ENCODE peak calls at places on chromosomes 4 and X, in nine cellular contexts. One of them, this sample, is unnamed.

GRCh38 chrX:116384406-116384805 is 52.0 kb upstream of the SLC6A14 start:
- DNase-seq in fibroblast of villous mesenchyme: peak; percentile 2
- DNase-seq in WERI-Rb-1: no peak
- DNase-seq in adrenal gland: no peak
- DNase-seq in fibroblast of the aortic adventitia: peak; percentile 76
- DNase-seq in AG04449: no peak
- DNase-seq in astrocyte of the spinal cord: no peak
- DNase-seq in CD8-positive, alpha-beta T cell: no peak
- DNase-seq in PC-9: no peak
- DNase-seq in this sample: no peak

GRCh38 chrX:1657367-1658082 is 42.7 kb downstream of the ASMT start:
- DNase-seq in adrenal gland: peak; percentile 73
- DNase-seq in fibroblast of villous mesenchyme: peak; percentile 67
- DNase-seq in WERI-Rb-1: peak; percentile 95
- DNase-seq in PC-9: no peak
- DNase-seq in CD8-positive, alpha-beta T cell: peak; percentile 53
- DNase-seq in fibroblast of the aortic adventitia: peak; percentile 16
- DNase-seq in astrocyte of the spinal cord: peak; percentile 42
- DNase-seq in AG04449: no peak
- DNase-seq in this sample: no peak

GRCh38 chr4:113260671-113261070 is 211.2 kb downstream of the ANK2 start:
- DNase-seq in fibroblast of villous mesenchyme: peak; percentile 14
- DNase-seq in astrocyte of the spinal cord: no peak
- DNase-seq in fibroblast of the aortic adventitia: no peak
- DNase-seq in AG04449: no peak
- DNase-seq in PC-9: no peak
- DNase-seq in WERI-Rb-1: no peak
- DNase-seq in adrenal gland: no peak
- DNase-seq in CD8-positive, alpha-beta T cell: no peak
- DNase-seq in this sample: no peak

GRCh38 chr4:182263562-182263961 is 20.4 kb downstream of the TENM3 start:
- DNase-seq in CD8-positive, alpha-beta T cell: no peak
- DNase-seq in AG04449: no peak
- DNase-seq in adrenal gland: no peak
- DNase-seq in PC-9: no peak
- DNase-seq in fibroblast of villous mesenchyme: no peak
- DNase-seq in WERI-Rb-1: no peak
- DNase-seq in fibroblast of the aortic adventitia: no peak
- DNase-seq in astrocyte of the spinal cord: no peak
- DNase-seq in this sample: no peak

GRCh38 chr4:2962614-2963184 is 507 bp downstream of the NOP14 start:
- DNase-seq in WERI-Rb-1: peak; percentile 58
- DNase-seq in fibroblast of villous mesenchyme: peak; percentile 63
- DNase-seq in adrenal gland: peak; percentile 82
- DNase-seq in CD8-positive, alpha-beta T cell: no peak
- DNase-seq in AG04449: no peak
- DNase-seq in PC-9: peak; percentile 58
- DNase-seq in astrocyte of the spinal cord: no peak
- DNase-seq in fibroblast of the aortic adventitia: peak; percentile 56
- DNase-seq in this sample: no peak

GRCh38 chr4:157128395-157128794 is 52.4 kb downstream of the GLRB start:
- DNase-seq in fibroblast of the aortic adventitia: peak; percentile 68
- DNase-seq in fibroblast of villous mesenchyme: peak; percentile 46
- DNase-seq in WERI-Rb-1: peak; percentile 20
- DNase-seq in adrenal gland: peak; percentile 53
- DNase-seq in CD8-positive, alpha-beta T cell: no peak
- DNase-seq in PC-9: peak; percentile 43
- DNase-seq in AG04449: no peak
- DNase-seq in astrocyte of the spinal cord: peak; percentile 66
- DNase-seq in this sample: no peak

GRCh38 chrX:40158036-40158706 is 60.4 kb upstream of the BCOR start:
- DNase-seq in CD8-positive, alpha-beta T cell: no peak
- DNase-seq in PC-9: no peak
- DNase-seq in fibroblast of the aortic adventitia: no peak
- DNase-seq in AG04449: no peak
- DNase-seq in WERI-Rb-1: peak; percentile 53
- DNase-seq in astrocyte of the spinal cord: no peak
- DNase-seq in adrenal gland: peak; percentile 50
- DNase-seq in fibroblast of villous mesenchyme: no peak
- DNase-seq in this sample: peak; percentile 44

GRCh38 chr4:61827907-61828328 is 627.8 kb downstream of the ADGRL3 start:
- DNase-seq in adrenal gland: no peak
- DNase-seq in CD8-positive, alpha-beta T cell: no peak
- DNase-seq in PC-9: no peak
- DNase-seq in astrocyte of the spinal cord: no peak
- DNase-seq in fibroblast of the aortic adventitia: no peak
- DNase-seq in AG04449: no peak
- DNase-seq in fibroblast of villous mesenchyme: no peak
- DNase-seq in WERI-Rb-1: no peak
- DNase-seq in this sample: no peak

GRCh38 chr4:6680372-6681034 is 13.2 kb upstream of the S100P start:
- DNase-seq in astrocyte of the spinal cord: no peak
- DNase-seq in fibroblast of the aortic adventitia: no peak
- DNase-seq in adrenal gland: no peak
- DNase-seq in CD8-positive, alpha-beta T cell: no peak
- DNase-seq in PC-9: no peak
- DNase-seq in AG04449: no peak
- DNase-seq in WERI-Rb-1: peak; percentile 52
- DNase-seq in fibroblast of villous mesenchyme: no peak
- DNase-seq in this sample: no peak

GRCh38 chrX:13473666-13474516 is 95.5 kb upstream of the EGFL6 start:
- DNase-seq in astrocyte of the spinal cord: peak; percentile 26
- DNase-seq in WERI-Rb-1: no peak
- DNase-seq in PC-9: no peak
- DNase-seq in fibroblast of villous mesenchyme: peak; percentile 62
- DNase-seq in CD8-positive, alpha-beta T cell: no peak
- DNase-seq in AG04449: no peak
- DNase-seq in fibroblast of the aortic adventitia: peak; percentile 37
- DNase-seq in adrenal gland: no peak
- DNase-seq in this sample: no peak

GRCh38 chrX:103357871-103358270 is 1.6 kb downstream of the TCEAL9 start:
- DNase-seq in adrenal gland: no peak
- DNase-seq in fibroblast of the aortic adventitia: no peak
- DNase-seq in PC-9: no peak
- DNase-seq in astrocyte of the spinal cord: no peak
- DNase-seq in WERI-Rb-1: no peak
- DNase-seq in AG04449: no peak
- DNase-seq in fibroblast of villous mesenchyme: no peak
- DNase-seq in CD8-positive, alpha-beta T cell: no peak
- DNase-seq in this sample: no peak
- H3K4me3 ChIP-seq in adrenal gland: no peak overlapping the region
- H3K4me3 ChIP-seq in fibroblast of the aortic adventitia: peak overlapping the region; percentile 71
- H3K4me3 ChIP-seq in PC-9: peak overlapping the region; percentile 72
- H3K4me3 ChIP-seq in astrocyte of the spinal cord: peak overlapping the region; percentile 89
- H3K4me3 ChIP-seq in WERI-Rb-1: no peak overlapping the region
- H3K4me3 ChIP-seq in AG04449: peak overlapping the region; percentile 79
- H3K4me3 ChIP-seq in fibroblast of villous mesenchyme: peak overlapping the region; percentile 91
- H3K4me3 ChIP-seq in CD8-positive, alpha-beta T cell: no peak overlapping the region
- H3K4me3 ChIP-seq in this sample: no peak overlapping the region

DNA sequence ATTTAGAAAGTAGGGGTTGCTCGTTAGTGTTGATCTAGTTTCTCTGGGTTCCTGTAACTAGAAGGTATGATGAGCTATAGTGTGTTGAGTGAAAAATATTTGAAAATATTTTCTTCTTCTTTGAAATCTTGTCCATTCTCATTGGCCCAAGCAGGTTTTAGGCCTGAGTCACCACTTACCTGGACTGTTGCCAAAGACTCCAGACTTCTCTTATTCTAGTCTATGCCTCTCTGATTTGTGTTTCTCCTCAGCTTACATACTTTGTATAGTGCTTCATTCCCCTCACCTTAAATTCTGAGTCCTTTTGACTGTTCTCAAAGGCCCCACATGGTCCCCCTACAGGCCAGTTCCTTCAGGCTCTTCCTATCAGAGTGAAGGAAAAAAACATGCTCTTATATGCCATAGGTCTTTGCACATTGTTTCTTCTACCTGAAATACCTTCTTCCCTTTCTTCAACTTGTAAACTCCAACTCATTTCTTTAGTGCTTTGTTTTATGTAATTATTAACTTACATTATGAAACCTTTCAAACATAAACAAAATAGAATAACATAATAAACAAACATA is 258.2 kb downstream of the PPP1R2C start:
- DNase-seq in CD8-positive, alpha-beta T cell: no peak
- DNase-seq in fibroblast of the aortic adventitia: peak; percentile 67
- DNase-seq in adrenal gland: peak; percentile 52
- DNase-seq in astrocyte of the spinal cord: peak; percentile 67
- DNase-seq in WERI-Rb-1: no peak
- DNase-seq in PC-9: no peak
- DNase-seq in AG04449: no peak
- DNase-seq in fibroblast of villous mesenchyme: peak; percentile 47
- DNase-seq in this sample: no peak
- TF ChIP-seq CTCF in CD8-positive, alpha-beta T cell: no peak
- TF ChIP-seq CTCF in fibroblast of the aortic adventitia: peak; percentile 15
- TF ChIP-seq CTCF in adrenal gland: no peak
- TF ChIP-seq CTCF in astrocyte of the spinal cord: peak; percentile 9
- TF ChIP-seq CTCF in WERI-Rb-1: peak; percentile 3
- TF ChIP-seq CTCF in PC-9: no peak
- TF ChIP-seq CTCF in AG04449: no peak
- TF ChIP-seq CTCF in fibroblast of villous mesenchyme: no peak
- TF ChIP-seq CTCF in this sample: no peak

GRCh38 chr4:1683371-1683902 is 676 bp downstream of the FAM53A start:
- DNase-seq in adrenal gland: peak; percentile 85
- DNase-seq in CD8-positive, alpha-beta T cell: no peak
- DNase-seq in AG04449: peak; percentile 59
- DNase-seq in PC-9: peak; percentile 7
- DNase-seq in fibroblast of villous mesenchyme: peak; percentile 73
- DNase-seq in fibroblast of the aortic adventitia: peak; percentile 88
- DNase-seq in astrocyte of the spinal cord: peak; percentile 82
- DNase-seq in WERI-Rb-1: no peak
- DNase-seq in this sample: no peak

GRCh38 chr4:1685604-1686150 is 1.6 kb upstream of the FAM53A start:
- DNase-seq in fibroblast of the aortic adventitia: no peak
- DNase-seq in fibroblast of villous mesenchyme: no peak
- DNase-seq in PC-9: no peak
- DNase-seq in adrenal gland: no peak
- DNase-seq in astrocyte of the spinal cord: no peak
- DNase-seq in WERI-Rb-1: peak; percentile 74
- DNase-seq in CD8-positive, alpha-beta T cell: no peak
- DNase-seq in AG04449: no peak
- DNase-seq in this sample: no peak

GRCh38 chr4:1683903-1684755 is at the start of gene FAM53A:
- DNase-seq in CD8-positive, alpha-beta T cell: peak; percentile 91
- DNase-seq in fibroblast of the aortic adventitia: peak; percentile 73
- DNase-seq in PC-9: peak; percentile 96
- DNase-seq in WERI-Rb-1: peak; percentile 59
- DNase-seq in fibroblast of villous mesenchyme: peak; percentile 86
- DNase-seq in astrocyte of the spinal cord: peak; percentile 80
- DNase-seq in adrenal gland: peak; percentile 95
- DNase-seq in AG04449: no peak
- DNase-seq in this sample: peak; percentile 93

GRCh38 chr4:1684756-1685603 is 867 bp upstream of the FAM53A start:
- DNase-seq in CD8-positive, alpha-beta T cell: no peak
- DNase-seq in fibroblast of villous mesenchyme: no peak
- DNase-seq in adrenal gland: no peak
- DNase-seq in PC-9: peak; percentile 31
- DNase-seq in AG04449: no peak
- DNase-seq in fibroblast of the aortic adventitia: no peak
- DNase-seq in astrocyte of the spinal cord: no peak
- DNase-seq in WERI-Rb-1: no peak
- DNase-seq in this sample: peak; percentile 50

GRCh38 chr4:1682860-1683259 is 1.3 kb downstream of the FAM53A start:
- DNase-seq in PC-9: no peak
- DNase-seq in CD8-positive, alpha-beta T cell: no peak
- DNase-seq in astrocyte of the spinal cord: no peak
- DNase-seq in AG04449: no peak
- DNase-seq in fibroblast of villous mesenchyme: no peak
- DNase-seq in adrenal gland: no peak
- DNase-seq in fibroblast of the aortic adventitia: no peak
- DNase-seq in WERI-Rb-1: no peak
- DNase-seq in this sample: no peak
- H3K4me3 ChIP-seq in PC-9: peak overlapping the region; percentile 62
- H3K4me3 ChIP-seq in CD8-positive, alpha-beta T cell: no peak overlapping the region
- H3K4me3 ChIP-seq in astrocyte of the spinal cord: peak overlapping the region; percentile 50
- H3K4me3 ChIP-seq in AG04449: peak overlapping the region; percentile 65
- H3K4me3 ChIP-seq in fibroblast of villous mesenchyme: peak overlapping the region; percentile 63
- H3K4me3 ChIP-seq in adrenal gland: no peak overlapping the region
- H3K4me3 ChIP-seq in fibroblast of the aortic adventitia: peak overlapping the region; percentile 66
- H3K4me3 ChIP-seq in WERI-Rb-1: no peak overlapping the region
- H3K4me3 ChIP-seq in this sample: no peak overlapping the region

GRCh38 chrX:54449929-54450328 is 9.7 kb downstream of the TSR2 start:
- DNase-seq in AG04449: no peak
- DNase-seq in fibroblast of the aortic adventitia: no peak
- DNase-seq in adrenal gland: no peak
- DNase-seq in PC-9: no peak
- DNase-seq in CD8-positive, alpha-beta T cell: no peak
- DNase-seq in astrocyte of the spinal cord: no peak
- DNase-seq in fibroblast of villous mesenchyme: no peak
- DNase-seq in WERI-Rb-1: no peak
- DNase-seq in this sample: no peak

GRCh38 chrX:54447461-54447860 is 7.3 kb downstream of the TSR2 start:
- DNase-seq in AG04449: no peak
- DNase-seq in PC-9: no peak
- DNase-seq in fibroblast of the aortic adventitia: peak; percentile 4
- DNase-seq in CD8-positive, alpha-beta T cell: no peak
- DNase-seq in fibroblast of villous mesenchyme: no peak
- DNase-seq in astrocyte of the spinal cord: no peak
- DNase-seq in adrenal gland: no peak
- DNase-seq in WERI-Rb-1: no peak
- DNase-seq in this sample: no peak

GRCh38 chrX:54452920-54453319 is 12.7 kb downstream of the TSR2 start:
- DNase-seq in CD8-positive, alpha-beta T cell: no peak
- DNase-seq in AG04449: no peak
- DNase-seq in fibroblast of the aortic adventitia: no peak
- DNase-seq in WERI-Rb-1: peak; percentile 58
- DNase-seq in fibroblast of villous mesenchyme: peak; percentile 8
- DNase-seq in adrenal gland: no peak
- DNase-seq in PC-9: no peak
- DNase-seq in astrocyte of the spinal cord: peak; percentile 2
- DNase-seq in this sample: no peak
- TF ChIP-seq CTCF in CD8-positive, alpha-beta T cell: no peak
- TF ChIP-seq CTCF in AG04449: peak; percentile 47
- TF ChIP-seq CTCF in fibroblast of the aortic adventitia: peak; percentile 19
- TF ChIP-seq CTCF in WERI-Rb-1: peak; percentile 73
- TF ChIP-seq CTCF in fibroblast of villous mesenchyme: peak; percentile 30
- TF ChIP-seq CTCF in adrenal gland: no peak
- TF ChIP-seq CTCF in PC-9: no peak
- TF ChIP-seq CTCF in astrocyte of the spinal cord: peak; percentile 29
- TF ChIP-seq CTCF in this sample: no peak

GRCh38 chr4:8856835-8857590 is 14.6 kb downstream of the HMX1 start:
- DNase-seq in adrenal gland: no peak
- DNase-seq in AG04449: no peak
- DNase-seq in WERI-Rb-1: no peak
- DNase-seq in fibroblast of villous mesenchyme: no peak
- DNase-seq in fibroblast of the aortic adventitia: no peak
- DNase-seq in CD8-positive, alpha-beta T cell: no peak
- DNase-seq in PC-9: no peak
- DNase-seq in astrocyte of the spinal cord: no peak
- DNase-seq in this sample: no peak
- H3K4me3 ChIP-seq in adrenal gland: no peak overlapping the region
- H3K4me3 ChIP-seq in AG04449: no peak overlapping the region
- H3K4me3 ChIP-seq in WERI-Rb-1: no peak overlapping the region
- H3K4me3 ChIP-seq in fibroblast of villous mesenchyme: no peak overlapping the region
- H3K4me3 ChIP-seq in fibroblast of the aortic adventitia: no peak overlapping the region
- H3K4me3 ChIP-seq in CD8-positive, alpha-beta T cell: no peak overlapping the region
- H3K4me3 ChIP-seq in PC-9: no peak overlapping the region
- H3K4me3 ChIP-seq in astrocyte of the spinal cord: no peak overlapping the region
- H3K4me3 ChIP-seq in this sample: no peak overlapping the region

This sample was measured in ovary.